ENCODE peak calls at places on chromosomes 7 and 10, in nine cellular contexts. E, O, M, V, F, H, A, W and K are unnamed samples.

GRCh38 chr10:29811751-29812427 is 177.1 kb upstream of the SVIL start:
- DNase-seq in F (no peak), M (no peak), E (peak), O (no peak), A (no peak), V (no peak), W (peak), H (no peak), K (peak)

GRCh38 chr10:80405636-80406035 is 2.7 kb upstream of the PRXL2A start:
- DNase-seq in F (no peak), A (no peak), M (no peak), E (no peak), O (no peak), V (no peak), H (no peak), W (no peak), K (no peak)

GRCh38 chr7:95302976-95303375 is 21.4 kb downstream of the PON1 start:
- DNase-seq in H (no peak), F (no peak), V (no peak), A (no peak), O (no peak), M (no peak), E (no peak), W (no peak), K (no peak)

GRCh38 chr10:77715081-77715480 is 77.5 kb upstream of the KCNMA1 start:
- DNase-seq in F (no peak), W (no peak), H (peak), V (no peak), O (no peak), E (peak), M (no peak), A (no peak), K (no peak)

GRCh38 chr10:114631678-114632417 is 26.2 kb downstream of the ABLIM1 start:
- DNase-seq in M (no peak), H (no peak), E (peak), V (no peak), A (peak), O (no peak), F (no peak), W (peak), K (peak)

GRCh38 chr7:118771672-118772071 is 547.2 kb downstream of the ANKRD7 start:
- DNase-seq in A (no peak), V (no peak), O (no peak), F (no peak), H (no peak), M (no peak), W (no peak), E (no peak), K (no peak)

GRCh38 chr7:121519548-121520521 is 123.7 kb upstream of the FAM3C start:
- DNase-seq in E (no peak), H (no peak), F (no peak), V (no peak), M (no peak), W (peak), A (no peak), O (no peak), K (no peak)

GRCh38 chr7:112898432-112899290 is 108.5 kb upstream of the TMEM168 start:
- DNase-seq in M (no peak), O (peak), V (peak), H (no peak), F (no peak), E (peak), W (no peak), A (no peak), K (peak)

GRCh38 chr7:135536160-135536559 is 21.6 kb upstream of the NUP205 start:
- DNase-seq in W (no peak), V (no peak), H (peak), F (no peak), M (peak), O (no peak), E (no peak), A (no peak), K (no peak)

GRCh38 chr10:95655571-95656290 is 780 bp downstream of the ALDH18A1 start:
- DNase-seq in W (no peak), A (no peak), O (peak), M (no peak), F (peak), V (no peak), E (peak), H (peak), K (peak)

GRCh38 chr7:101588131-101588935 is 40.8 kb downstream of the MYL10 start:
- DNase-seq in V (no peak), E (no peak), A (no peak), H (no peak), M (no peak), F (peak), W (no peak), O (no peak), K (no peak)

GRCh38 chr7:138243430-138243829 is 167.2 kb downstream of the AKR1D1 start:
- DNase-seq in H (no peak), E (no peak), M (no peak), A (no peak), O (no peak), W (no peak), V (peak), F (no peak), K (no peak)

GRCh38 chr10:10985361-10985760 is 32.3 kb upstream of the CELF2 start:
- DNase-seq in H (no peak), V (no peak), W (no peak), F (no peak), O (no peak), M (no peak), E (no peak), A (no peak), K (no peak)

GRCh38 chr7:151226875-151227782 is at the start of gene ABCF2:
- DNase-seq in F (peak), W (peak), A (peak), H (peak), V (peak), M (peak), E (peak), O (peak), K (peak)

GRCh38 chr7:133649593-133649992 is 396.7 kb downstream of the EXOC4 start:
- DNase-seq in M (no peak), E (no peak), O (no peak), V (no peak), H (no peak), F (no peak), A (no peak), W (no peak), K (no peak)

GRCh38 chr10:70035531-70035930 is 17.1 kb upstream of the MACROH2A2 start:
- DNase-seq in O (no peak), H (no peak), M (no peak), E (no peak), F (no peak), V (no peak), W (no peak), A (no peak), K (no peak)

GRCh38 chr10:69911571-69912528 is 110.1 kb downstream of the COL13A1 start:
- DNase-seq in E (no peak), V (no peak), O (no peak), M (no peak), W (peak), A (peak), F (no peak), H (no peak), K (no peak)

GRCh38 chr10:89627863-89628262 is 17.2 kb downstream of the PANK1 start:
- DNase-seq in F (no peak), O (no peak), E (no peak), H (no peak), V (no peak), A (no peak), M (no peak), W (no peak), K (no peak)

GRCh38 chr10:70815504-70816219 is at the start of gene SGPL1:
- DNase-seq in M (peak), V (peak), F (peak), H (peak), O (peak), W (peak), E (peak), A (peak), K (peak)

GRCh38 chr7:141550694-141551079 is 523 bp upstream of the AGK start:
- DNase-seq in E (peak), F (peak), A (no peak), V (no peak), W (no peak), O (no peak), H (no peak), M (no peak), K (no peak)
- TF ChIP-seq EP300 in E (no peak), F (no peak), A (no peak), V (no peak), W (no peak), O (no peak), H (no peak), M (no peak), K (no peak)

GRCh38 chr7:98102170-98102569 is 4.5 kb upstream of the LMTK2 start:
- DNase-seq in W (no peak), V (no peak), F (no peak), A (no peak), O (no peak), M (no peak), E (no peak), H (no peak), K (no peak)

GRCh38 chr7:98105942-98106544 is 619 bp upstream of the LMTK2 start:
- DNase-seq in W (peak), A (no peak), F (no peak), H (no peak), V (no peak), E (no peak), O (no peak), M (no peak), K (peak)

GRCh38 chr7:98110249-98111022 is 3.8 kb downstream of the LMTK2 start:
- DNase-seq in E (no peak), V (no peak), O (no peak), A (no peak), H (no peak), M (peak), W (no peak), F (no peak), K (peak)

GRCh38 chr7:98107313-98107691 is 640 bp downstream of the LMTK2 start:
- DNase-seq in H (no peak), E (no peak), V (no peak), A (no peak), F (no peak), W (no peak), O (no peak), M (no peak), K (peak)

GRCh38 chr7:98106647-98107312 is at the start of gene LMTK2:
- DNase-seq in A (peak), F (peak), V (peak), W (peak), O (peak), E (peak), M (peak), H (peak), K (peak)
- TF ChIP-seq POLR2A in A (peak), F (peak), V (peak), W (peak), O (peak), E (peak), M (no peak), H (peak), K (peak)

DNA sequence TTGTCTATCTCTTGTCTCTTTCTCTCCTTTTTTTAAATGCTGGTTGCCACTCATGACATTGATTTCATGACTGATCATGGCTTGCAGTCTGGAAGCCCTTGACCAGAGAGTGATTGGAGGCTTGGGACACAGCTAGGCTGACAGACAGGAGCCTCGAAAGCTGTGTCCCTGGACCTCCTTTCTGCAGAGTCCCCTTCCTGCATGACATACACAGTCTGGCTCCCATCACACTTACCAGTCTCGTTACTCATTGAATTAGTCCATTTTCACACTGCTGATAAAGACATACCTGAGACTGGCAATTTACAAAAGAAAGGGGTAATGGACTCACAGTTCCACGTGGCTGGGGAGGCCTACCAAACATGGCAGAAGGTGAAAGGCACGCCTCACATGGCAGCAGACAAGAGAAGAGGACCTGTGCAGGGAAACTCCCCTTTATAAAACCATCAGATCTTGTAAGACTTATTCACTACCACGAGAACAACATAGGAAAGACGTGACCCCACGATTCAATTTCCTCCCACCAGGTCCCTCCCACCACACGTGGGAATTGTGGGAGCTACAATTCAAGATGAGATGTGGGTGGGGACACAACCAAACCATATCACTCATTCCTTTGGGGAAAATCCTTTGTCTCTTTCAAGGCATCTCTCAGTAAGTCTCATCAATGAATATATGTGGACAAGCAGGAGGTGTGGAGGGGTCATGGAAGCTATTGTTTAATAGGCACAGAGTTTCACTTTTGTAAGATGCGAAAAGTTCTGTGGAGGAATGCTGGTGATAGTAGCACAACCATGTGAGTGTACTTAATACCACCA is 102.3 kb downstream of the TBXAS1 start:
- DNase-seq in O (no peak), V (no peak), A (no peak), W (no peak), M (no peak), F (no peak), H (no peak), E (no peak), K (no peak)
- TF ChIP-seq EP300 in O (no peak), V (no peak), A (no peak), W (no peak), M (no peak), F (no peak), H (no peak), E (no peak), K (no peak)

GRCh38 chr10:131981429-131982184 is at the start of gene BNIP3:
- DNase-seq in H (peak), M (peak), V (peak), W (peak), O (peak), E (peak), A (peak), F (peak), K (peak)
- TF ChIP-seq POLR2A in H (peak), M (no peak), V (no peak), W (peak), O (peak), E (peak), A (peak), F (no peak), K (peak)